ENCODE peak calls at places on chromosomes 11 and 22, in eight cellular contexts. X, C, Z, L, D, V, W and E are unnamed samples.

GRCh38 chr11:78419327-78419726 is 1.7 kb upstream of the GAB2 start:
- DNase-seq in X (no peak), C (peak), Z (no peak), L (peak), D (peak), V (no peak), W (peak), E (no peak)

GRCh38 chr22:45263790-45264269 is 20.9 kb upstream of the UPK3A start:
- DNase-seq in X (no peak), C (peak), Z (peak), L (peak), D (peak), V (no peak), W (peak), E (peak)

GRCh38 chr22:42688914-42689275 is 31.8 kb downstream of the A4GALT start:
- DNase-seq in X (no peak), C (no peak), Z (no peak), L (no peak), D (peak), V (no peak), W (no peak), E (no peak)

GRCh38 chr11:110147965-110148709 is 54.9 kb downstream of the ZC3H12C start:
- DNase-seq in X (no peak), C (no peak), Z (no peak), L (no peak), D (peak), V (no peak), W (no peak), E (no peak)

GRCh38 chr11:56663386-56663785 is at the start of gene OR5AR1:
- DNase-seq in X (no peak), C (no peak), Z (no peak), L (no peak), D (no peak), V (no peak), W (no peak), E (no peak)

GRCh38 chr11:86274503-86274902 is 27.5 kb upstream of the HIKESHI start:
- DNase-seq in X (peak), C (no peak), Z (peak), L (no peak), D (peak), V (no peak), W (no peak), E (no peak)

GRCh38 chr11:35305670-35306382 is 113.5 kb downstream of the SLC1A2 start:
- DNase-seq in X (peak), C (no peak), Z (peak), L (peak), D (peak), V (no peak), W (no peak), E (no peak)

GRCh38 chr11:8342821-8343681 is 79.4 kb upstream of the LMO1 start:
- DNase-seq in X (no peak), C (no peak), Z (no peak), L (no peak), D (no peak), V (no peak), W (no peak), E (no peak)

GRCh38 chr11:33147559-33147958 is 13.7 kb downstream of the CSTF3 start:
- DNase-seq in X (no peak), C (no peak), Z (no peak), L (no peak), D (no peak), V (no peak), W (no peak), E (no peak)

GRCh38 chr11:12117200-12117995 is 7.0 kb downstream of the MICAL2 start:
- DNase-seq in X (no peak), C (no peak), Z (no peak), L (no peak), D (no peak), V (no peak), W (no peak), E (no peak)

GRCh38 chr11:126246636-126247035 is 22.1 kb downstream of the SRPRA start:
- DNase-seq in X (no peak), C (no peak), Z (no peak), L (no peak), D (no peak), V (no peak), W (no peak), E (no peak)

GRCh38 chr11:21485426-21485825 is 707.5 kb upstream of the ANO5 start:
- DNase-seq in X (no peak), C (no peak), Z (no peak), L (no peak), D (no peak), V (no peak), W (no peak), E (no peak)

GRCh38 chr22:40637181-40638150 is 947 bp upstream of the MRTFA start:
- DNase-seq in X (no peak), C (no peak), Z (no peak), L (peak), D (no peak), V (no peak), W (peak), E (peak)

GRCh38 chr11:2802389-2803185 is 83.0 kb downstream of the CDKN1C start:
- DNase-seq in X (no peak), C (no peak), Z (no peak), L (peak), D (no peak), V (no peak), W (peak), E (no peak)

GRCh38 chr11:2804701-2805387 is 80.7 kb downstream of the CDKN1C start:
- DNase-seq in X (no peak), C (no peak), Z (peak), L (peak), D (no peak), V (no peak), W (peak), E (no peak)

GRCh38 chr11:2805388-2806057 is 80.1 kb downstream of the CDKN1C start:
- DNase-seq in X (no peak), C (no peak), Z (no peak), L (no peak), D (no peak), V (no peak), W (peak), E (no peak)

GRCh38 chr11:2803186-2804057 is 82.2 kb downstream of the CDKN1C start:
- DNase-seq in X (no peak), C (no peak), Z (no peak), L (peak), D (no peak), V (no peak), W (peak), E (no peak)

GRCh38 chr11:2804189-2804588 is 81.4 kb downstream of the CDKN1C start:
- DNase-seq in X (no peak), C (no peak), Z (no peak), L (no peak), D (no peak), V (no peak), W (peak), E (no peak)
- H3K27ac ChIP-seq in X (no peak), C (no peak), Z (no peak), L (no peak), D (no peak), V (peak), W (no peak), E (no peak)

DNA sequence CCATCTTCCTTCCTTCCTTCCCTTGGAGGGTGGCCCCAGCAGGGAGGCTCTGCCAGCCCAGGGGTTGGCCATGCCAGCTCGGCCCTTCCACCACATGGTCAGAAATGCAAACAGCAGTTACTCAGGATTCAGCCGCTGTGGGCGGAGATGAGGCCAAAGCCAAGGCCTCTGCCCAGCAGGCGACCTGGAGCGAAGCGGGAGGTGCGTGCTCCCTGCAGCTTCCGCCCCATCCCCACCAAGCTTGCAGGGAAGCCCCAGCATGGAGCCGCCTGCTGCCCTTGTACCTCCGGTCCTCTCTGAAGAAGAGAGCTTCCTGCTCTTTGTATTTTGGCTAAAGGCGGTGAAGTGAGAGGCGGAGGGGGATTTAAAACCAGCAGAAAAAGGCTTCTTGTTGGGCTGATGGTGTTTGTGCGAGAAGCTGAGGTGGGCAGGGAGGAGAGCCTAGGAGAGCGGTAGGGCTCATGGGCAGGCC is 50.4 kb downstream of the ANO1 start:
- DNase-seq in X (peak), C (no peak), Z (no peak), L (no peak), D (peak), V (no peak), W (no peak), E (no peak)
- H3K27ac ChIP-seq in X (no peak), C (no peak), Z (no peak), L (no peak), D (peak), V (no peak), W (no peak), E (no peak)

DNA sequence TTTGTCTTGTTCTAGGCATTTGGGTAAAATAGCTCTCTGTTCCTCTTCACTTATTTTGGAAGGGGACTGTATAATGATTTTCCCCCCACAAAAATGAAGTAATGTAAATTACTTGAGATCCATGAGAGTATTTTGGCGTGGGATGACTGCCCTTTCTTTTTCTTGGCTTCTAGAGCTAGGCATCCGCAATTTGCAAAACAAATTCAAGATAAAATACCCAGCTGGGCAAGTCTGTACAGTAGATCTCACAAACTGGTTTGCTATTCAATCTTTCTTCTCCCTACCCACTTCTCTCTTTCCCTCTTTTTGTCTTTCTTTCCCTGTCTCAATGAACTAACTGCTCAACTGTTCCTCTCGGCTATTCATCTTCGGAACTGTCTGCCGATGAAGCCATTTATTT is 75.7 kb upstream of the MTMR2 start:
- DNase-seq in X (no peak), C (no peak), Z (no peak), L (no peak), D (no peak), V (no peak), W (no peak), E (no peak)
- H3K27ac ChIP-seq in X (no peak), C (no peak), Z (no peak), L (no peak), D (no peak), V (peak), W (peak), E (peak)

GRCh38 chr22:17009640-17010291 is 1.7 kb upstream of the GAB4 start:
- DNase-seq in X (no peak), C (no peak), Z (no peak), L (no peak), D (peak), V (no peak), W (no peak), E (no peak)

GRCh38 chr22:17007852-17008731 is at the start of gene GAB4:
- DNase-seq in X (no peak), C (no peak), Z (no peak), L (no peak), D (no peak), V (no peak), W (no peak), E (no peak)

GRCh38 chr22:17012267-17012666 is 4.2 kb upstream of the GAB4 start:
- DNase-seq in X (no peak), C (no peak), Z (no peak), L (no peak), D (no peak), V (no peak), W (no peak), E (no peak)

GRCh38 chr22:17013396-17014100 is 5.5 kb upstream of the GAB4 start:
- DNase-seq in X (no peak), C (no peak), Z (no peak), L (no peak), D (no peak), V (no peak), W (no peak), E (no peak)
- H3K27ac ChIP-seq in X (no peak), C (no peak), Z (no peak), L (no peak), D (no peak), V (no peak), W (no peak), E (peak)

GRCh38 chr11:30458541-30458940 is 127.6 kb downstream of the MPPED2 start:
- DNase-seq in X (no peak), C (no peak), Z (no peak), L (no peak), D (no peak), V (no peak), W (no peak), E (no peak)

GRCh38 chr11:30455025-30455424 is 131.1 kb downstream of the MPPED2 start:
- DNase-seq in X (no peak), C (no peak), Z (no peak), L (no peak), D (no peak), V (no peak), W (no peak), E (no peak)

GRCh38 chr11:30463266-30463665 is 122.9 kb downstream of the MPPED2 start:
- DNase-seq in X (no peak), C (no peak), Z (no peak), L (no peak), D (no peak), V (no peak), W (no peak), E (no peak)

GRCh38 chr11:30457045-30457444 is 129.1 kb downstream of the MPPED2 start:
- DNase-seq in X (no peak), C (no peak), Z (no peak), L (no peak), D (no peak), V (no peak), W (no peak), E (no peak)

DNA sequence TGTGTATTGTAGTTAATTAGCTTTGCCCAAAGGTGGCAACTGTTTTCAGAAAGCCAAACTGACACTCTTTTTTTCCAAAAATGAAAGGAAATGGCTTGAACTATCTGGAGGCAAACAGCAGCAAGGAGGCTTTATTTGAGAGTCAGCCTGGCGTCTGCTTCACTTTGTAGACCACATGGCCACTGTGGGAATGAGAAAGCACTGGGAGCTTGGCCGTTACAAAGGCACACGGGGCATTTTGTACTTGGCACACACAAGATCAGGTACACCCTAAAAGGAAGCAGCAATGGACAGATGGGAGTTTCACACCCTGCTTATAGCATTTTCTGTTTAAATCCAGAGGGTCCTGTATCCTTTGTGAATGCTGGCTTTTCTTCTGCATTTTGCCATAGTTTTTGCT is 126.3 kb downstream of the MPPED2 start:
- DNase-seq in X (no peak), C (no peak), Z (no peak), L (no peak), D (no peak), V (no peak), W (no peak), E (no peak)
- H3K27ac ChIP-seq in X (no peak), C (no peak), Z (no peak), L (no peak), D (no peak), V (no peak), W (no peak), E (no peak)

GRCh38 chr11:67420147-67420645 is 4.7 kb downstream of the CARNS1 start:
- DNase-seq in X (no peak), C (no peak), Z (no peak), L (no peak), D (no peak), V (no peak), W (no peak), E (no peak)

GRCh38 chr11:67422894-67423293 is 5.4 kb upstream of the RPS6KB2 start:
- DNase-seq in X (no peak), C (peak), Z (no peak), L (no peak), D (peak), V (no peak), W (no peak), E (no peak)

GRCh38 chr11:67419330-67420049 is 4.0 kb downstream of the CARNS1 start:
- DNase-seq in X (no peak), C (no peak), Z (no peak), L (no peak), D (no peak), V (no peak), W (no peak), E (no peak)

GRCh38 chr11:67421421-67422031 is 6.0 kb downstream of the CARNS1 start:
- DNase-seq in X (no peak), C (no peak), Z (no peak), L (no peak), D (no peak), V (no peak), W (no peak), E (no peak)

DNA sequence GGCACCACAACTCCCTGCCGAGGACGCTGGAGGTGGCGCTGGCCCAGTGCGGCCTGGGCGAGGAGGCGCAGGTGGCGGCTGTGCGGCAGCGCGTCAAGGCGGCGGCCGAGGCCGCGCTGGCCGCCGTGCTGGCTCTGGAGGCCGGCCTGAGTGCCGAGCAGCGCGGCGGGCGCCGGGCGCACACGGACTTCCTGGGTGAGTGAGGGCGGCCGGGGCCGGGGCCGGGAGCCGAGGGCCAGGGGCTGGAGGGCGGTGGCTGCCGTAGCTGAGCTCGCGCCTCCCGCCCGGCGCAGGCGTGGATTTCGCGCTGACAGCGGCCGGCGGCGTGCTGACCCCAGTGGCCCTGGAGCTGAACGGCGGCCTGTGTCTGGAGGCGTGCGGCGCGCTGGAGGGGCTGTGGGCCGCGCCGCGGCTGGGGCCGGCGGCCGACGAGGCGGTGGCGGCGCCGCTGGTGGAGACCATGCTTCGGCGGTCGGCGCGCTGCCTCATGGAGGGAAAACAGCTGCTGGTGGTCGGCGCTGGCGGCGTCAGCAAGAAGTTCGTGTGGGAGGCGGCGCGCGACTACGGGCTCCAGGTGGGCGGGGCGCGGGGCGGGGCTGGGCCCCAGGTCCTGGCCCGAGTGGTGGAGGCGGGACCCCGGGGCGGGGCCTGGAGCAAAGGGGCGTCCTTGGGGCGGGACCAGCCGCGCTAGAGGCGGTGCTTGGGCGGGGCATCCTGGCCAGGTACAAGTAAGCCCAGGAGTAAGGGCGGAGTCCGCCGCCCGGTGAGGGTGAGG is 5.4 kb downstream of the CARNS1 start:
- DNase-seq in X (no peak), C (peak), Z (peak), L (peak), D (peak), V (peak), W (peak), E (peak)
- H3K27ac ChIP-seq in X (no peak), C (peak), Z (no peak), L (peak), D (peak), V (peak), W (peak), E (peak)

DNA sequence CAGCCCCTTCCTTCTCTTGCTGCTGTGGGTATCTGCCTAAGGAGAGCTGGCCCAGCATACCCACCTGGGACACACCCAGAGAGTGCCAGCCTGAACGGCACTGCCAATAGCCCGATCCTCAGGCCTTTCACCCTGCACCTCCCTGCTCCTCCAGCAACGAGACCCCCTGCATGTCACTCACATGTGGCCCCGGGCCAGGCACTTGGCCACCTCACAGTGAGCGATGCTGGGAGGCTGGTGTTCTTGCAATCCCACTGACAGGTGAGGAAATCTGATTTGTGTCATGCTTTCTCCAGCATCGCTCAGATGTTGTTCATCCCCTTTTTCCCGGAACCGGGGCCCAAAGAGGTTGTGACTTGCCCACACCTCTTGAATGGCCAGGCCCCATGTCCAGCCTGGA is 20.5 kb downstream of the DAGLA start:
- DNase-seq in X (no peak), C (no peak), Z (no peak), L (no peak), D (no peak), V (no peak), W (no peak), E (no peak)
- H3K27ac ChIP-seq in X (no peak), C (peak), Z (no peak), L (no peak), D (no peak), V (peak), W (peak), E (no peak)

DNA sequence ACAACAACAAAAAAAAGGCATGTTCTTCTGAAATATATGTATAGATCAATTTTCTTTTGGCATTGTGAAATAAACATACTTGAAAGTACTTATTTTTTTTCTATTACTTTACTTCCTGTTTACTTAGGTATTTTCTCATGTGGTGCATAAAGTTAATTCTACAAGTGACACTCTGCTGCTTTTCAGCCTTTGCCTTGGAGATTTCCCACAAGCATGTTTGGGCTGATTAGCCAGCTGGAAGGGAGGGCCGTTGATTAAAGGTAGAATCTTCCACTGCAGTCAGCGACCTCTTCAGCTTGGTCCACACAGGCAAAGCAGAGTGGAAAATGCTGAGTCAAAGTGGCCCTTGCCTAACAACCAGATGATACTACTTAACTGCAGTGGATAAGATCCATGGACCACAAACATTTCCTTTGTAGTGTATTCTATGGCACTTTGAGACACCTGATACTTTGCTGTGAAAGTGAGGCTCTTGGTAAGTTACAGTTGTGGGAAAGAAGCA is 176.0 kb downstream of the ARHGAP42 start:
- DNase-seq in X (no peak), C (no peak), Z (peak), L (no peak), D (peak), V (no peak), W (no peak), E (no peak)
- H3K27ac ChIP-seq in X (no peak), C (no peak), Z (peak), L (no peak), D (no peak), V (no peak), W (no peak), E (no peak)

GRCh38 chr22:27518583-27519437 is 282.7 kb downstream of the MN1 start:
- DNase-seq in X (no peak), C (no peak), Z (peak), L (no peak), D (no peak), V (no peak), W (no peak), E (no peak)
- H3K27ac ChIP-seq in X (no peak), C (no peak), Z (peak), L (no peak), D (no peak), V (no peak), W (no peak), E (no peak)